ENCODE peak calls at places on chromosome 15, in four cellular contexts. Q, Z, S and A are unnamed samples. For H3K4me1, the result is how much of the 10 kb centered on the place peaks cover.

GRCh38 chr15:95994418-95994817 is 336.1 kb upstream of the NR2F2 start:
- DNase-seq in Q (peak), Z (no peak), S (no peak), A (no peak)

GRCh38 chr15:70582143-70582945 is 181.0 kb downstream of the UACA start:
- DNase-seq in Q (peak), Z (no peak), S (no peak), A (peak)

GRCh38 chr15:36888018-36888992 is 212.0 kb downstream of the MEIS2 start:
- DNase-seq in Q (peak), Z (no peak), S (peak), A (no peak)

GRCh38 chr15:63498815-63499549 is 5.4 kb upstream of the USP3 start:
- DNase-seq in Q (no peak), Z (no peak), S (no peak), A (no peak)

GRCh38 chr15:48722764-48723661 is 77.5 kb upstream of the FBN1 start:
- DNase-seq in Q (peak), Z (no peak), S (no peak), A (no peak)

GRCh38 chr15:31297880-31298456 is 28.7 kb upstream of the KLF13 start:
- DNase-seq in Q (no peak), Z (no peak), S (peak), A (no peak)

GRCh38 chr15:92332125-92332899 is 61.4 kb upstream of the ST8SIA2 start:
- DNase-seq in Q (no peak), Z (no peak), S (no peak), A (no peak)

GRCh38 chr15:52540374-52541012 is 11.8 kb upstream of the MYO5A start:
- DNase-seq in Q (peak), Z (peak), S (no peak), A (no peak)

GRCh38 chr15:68700395-68701123 is 120.1 kb downstream of the ANP32A start:
- DNase-seq in Q (peak), Z (peak), S (no peak), A (peak)

GRCh38 chr15:85672338-85673097 is 122.2 kb downstream of the KLHL25 start:
- DNase-seq in Q (no peak), Z (no peak), S (no peak), A (no peak)

GRCh38 chr15:28984421-28985375 is 98.9 kb downstream of the APBA2 start:
- DNase-seq in Q (peak), Z (no peak), S (no peak), A (no peak)

GRCh38 chr15:22257047-22257667 is 176.8 kb downstream of the OR4M2 start:
- DNase-seq in Q (no peak), Z (no peak), S (no peak), A (no peak)

GRCh38 chr15:69735126-69735525 is 282.5 kb downstream of the RPLP1 start:
- DNase-seq in Q (peak), Z (peak), S (no peak), A (peak)

GRCh38 chr15:70863450-70864218 is 9.7 kb upstream of the LARP6 start:
- DNase-seq in Q (peak), Z (no peak), S (no peak), A (no peak)

GRCh38 chr15:81419304-81419943 is 45.4 kb upstream of the TMC3 start:
- DNase-seq in Q (no peak), Z (peak), S (no peak), A (no peak)

GRCh38 chr15:63052961-63053698 is 10.6 kb downstream of the TPM1 start:
- DNase-seq in Q (peak), Z (peak), S (no peak), A (peak)

DNA sequence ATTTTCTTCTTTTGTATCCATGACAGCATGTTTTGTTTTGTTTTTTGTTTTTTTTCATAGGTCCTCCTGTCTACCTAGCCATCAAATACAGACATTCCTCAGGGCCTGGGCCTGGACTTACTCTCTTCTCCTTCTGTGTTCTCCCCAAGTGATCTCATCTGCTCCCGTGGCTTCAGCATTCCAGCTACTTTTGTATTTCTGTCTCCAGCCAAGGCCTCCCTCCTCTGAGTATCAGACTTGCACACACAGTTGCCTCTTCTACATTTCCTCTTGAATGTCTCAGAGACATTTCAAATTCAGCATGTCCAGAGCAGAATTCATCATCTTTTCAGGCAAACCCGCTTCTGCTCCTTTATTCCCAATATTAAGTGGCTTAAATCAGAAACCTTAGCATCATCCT is 82.4 kb downstream of the HCN4 start:
- DNase-seq in Q (peak), Z (no peak), S (no peak), A (no peak)
- H3K27ac ChIP-seq in Q (no peak), Z (no peak), S (no peak), A (no peak)

GRCh38 chr15:89755701-89756100 is 4.7 kb upstream of the MESP1 start:
- DNase-seq in Q (no peak), Z (no peak), S (no peak), A (no peak)
- H3K4me1 ChIP-seq in Q (under half), Z (under half), S (under half), A (under half)

GRCh38 chr15:76340802-76341365 is 4.3 kb downstream of the ISL2 start:
- DNase-seq in Q (no peak), Z (peak), S (peak), A (no peak)
- H3K4me3 ChIP-seq in Q (peak), Z (peak), S (peak), A (peak)

DNA sequence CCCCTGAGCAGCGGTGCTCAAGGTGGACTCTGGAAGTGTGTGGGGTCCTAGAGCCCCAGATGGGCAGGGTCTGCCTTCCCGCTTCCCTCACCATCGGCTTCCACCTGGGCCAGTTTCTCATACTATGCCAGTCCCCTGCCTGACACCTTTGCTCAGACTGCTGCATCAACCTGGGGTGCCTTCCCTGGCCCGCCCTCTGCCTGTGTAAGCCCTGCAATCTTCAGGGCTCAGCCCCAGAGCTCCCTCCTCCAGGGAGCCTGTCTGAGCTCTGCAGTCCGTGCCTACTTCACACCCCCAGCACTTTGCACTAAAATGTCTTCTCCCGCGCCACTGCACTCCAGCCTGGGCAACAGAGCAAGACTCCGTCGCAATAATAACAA is 13.1 kb downstream of the CSK start:
- DNase-seq in Q (no peak), Z (no peak), S (no peak), A (no peak)
- H3K27ac ChIP-seq in Q (no peak), Z (no peak), S (no peak), A (no peak)

DNA sequence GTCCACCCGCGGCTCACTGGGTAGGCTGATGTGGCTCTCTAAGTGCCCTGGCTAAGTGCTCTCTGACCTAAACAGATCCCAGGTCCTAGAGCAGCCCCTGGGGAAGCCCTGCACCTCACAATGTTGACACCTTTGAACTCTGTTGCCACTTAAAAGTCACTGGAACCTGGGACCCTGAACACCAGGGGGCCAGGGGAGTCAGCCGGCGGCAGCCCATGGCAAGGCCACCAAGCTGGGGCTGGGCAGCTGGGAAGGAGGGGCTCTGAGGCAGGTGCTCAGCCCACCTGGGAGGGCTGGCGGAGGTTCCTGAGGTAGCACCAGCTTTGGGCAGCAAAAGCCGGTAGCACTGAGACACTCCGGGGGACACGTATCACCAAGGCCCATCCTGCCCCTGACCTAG is 129.0 kb downstream of the CHSY1 start:
- DNase-seq in Q (no peak), Z (no peak), S (no peak), A (no peak)
- H3K4me1 ChIP-seq in Q (under half), Z (under half), S (under half), A (under half)

GRCh38 chr15:83446904-83447708 is at the start of gene SH3GL3:
- DNase-seq in Q (peak), Z (peak), S (peak), A (peak)
- H3K4me3 ChIP-seq in Q (peak), Z (peak), S (peak), A (peak)

GRCh38 chr15:97960364-97961066 is at the start of gene ARRDC4:
- DNase-seq in Q (peak), Z (peak), S (peak), A (peak)
- H3K27ac ChIP-seq in Q (peak), Z (no peak), S (peak), A (peak)